ENCODE peak calls at places on chromosomes 2 and 18, in five cellular contexts. Q, Y, O, F and R are unnamed samples. For H3K4me1, the result is how much of the 10 kb centered on the place peaks cover.

GRCh38 chr2:103235283-103235682 is 473.5 kb downstream of the TMEM182 start:
- DNase-seq in O (no peak), F (no peak), Q (no peak), Y (no peak), R (no peak)

GRCh38 chr2:149441255-149441654 is 110.9 kb downstream of the LYPD6 start:
- DNase-seq in O (no peak), Q (no peak), Y (no peak), F (no peak), R (no peak)

GRCh38 chr2:150191349-150191748 is 296.1 kb downstream of the RND3 start:
- DNase-seq in F (no peak), Q (no peak), Y (no peak), O (no peak), R (no peak)

GRCh38 chr2:241473399-241473798 is 35.0 kb downstream of the STK25 start:
- DNase-seq in F (no peak), Q (no peak), Y (no peak), O (no peak), R (no peak)

GRCh38 chr18:49241852-49242251 is 218.6 kb downstream of the DYM start:
- DNase-seq in Q (no peak), Y (no peak), F (no peak), O (no peak), R (no peak)

GRCh38 chr2:53475320-53475719 is 292.3 kb upstream of the CHAC2 start:
- DNase-seq in Y (no peak), Q (no peak), O (no peak), F (no peak), R (no peak)

GRCh38 chr2:224884188-224884587 is 158.1 kb downstream of the DOCK10 start:
- DNase-seq in Y (no peak), Q (no peak), O (no peak), F (no peak), R (no peak)

GRCh38 chr18:43486462-43486861 is 209.2 kb upstream of the SYT4 start:
- DNase-seq in F (peak), Y (peak), Q (no peak), O (no peak), R (no peak)

GRCh38 chr2:201618744-201619654 is 24.3 kb downstream of the TMEM237 start:
- DNase-seq in O (peak), Q (peak), Y (peak), F (peak), R (peak)

GRCh38 chr2:128754246-128754724 is 435.6 kb upstream of the HS6ST1 start:
- DNase-seq in Q (no peak), O (peak), F (no peak), Y (no peak), R (no peak)

GRCh38 chr2:167769020-167769419 is 478.4 kb downstream of the STK39 start:
- DNase-seq in Q (no peak), Y (no peak), O (no peak), F (no peak), R (no peak)

GRCh38 chr2:241561811-241562210 is 3.3 kb downstream of the BOK start:
- DNase-seq in F (peak), Y (peak), O (no peak), Q (peak), R (peak)

GRCh38 chr18:34767601-34768027 is 57.5 kb downstream of the DTNA start:
- DNase-seq in O (no peak), Y (no peak), F (no peak), Q (no peak), R (no peak)

GRCh38 chr2:120914839-120915521 is 179.3 kb downstream of the GLI2 start:
- DNase-seq in F (peak), Q (peak), O (peak), Y (peak), R (peak)

GRCh38 chr2:170711774-170712652 is 3.1 kb upstream of the SP5 start:
- DNase-seq in F (peak), Q (no peak), O (no peak), Y (peak), R (no peak)

GRCh38 chr2:155377931-155378444 is 679.5 kb downstream of the KCNJ3 start:
- DNase-seq in O (no peak), Q (no peak), F (no peak), Y (no peak), R (no peak)

GRCh38 chr2:239813261-239814135 is 211.6 kb downstream of the NDUFA10 start:
- DNase-seq in Y (peak), F (no peak), O (no peak), Q (no peak), R (peak)

GRCh38 chr2:48065971-48066370 is 159.7 kb upstream of the FBXO11 start:
- DNase-seq in O (no peak), Y (no peak), Q (no peak), F (no peak), R (no peak)

GRCh38 chr2:101267671-101268656 is 15.3 kb downstream of the CNOT11 start:
- DNase-seq in Y (no peak), Q (no peak), F (no peak), O (no peak), R (no peak)

GRCh38 chr2:54655051-54655809 is 68.2 kb upstream of the EML6 start:
- DNase-seq in F (no peak), O (no peak), Q (no peak), Y (no peak), R (no peak)

GRCh38 chr18:3262234-3263171 is 570 bp downstream of the MYL12B start:
- DNase-seq in Q (peak), O (no peak), F (no peak), Y (no peak), R (no peak)

GRCh38 chr2:19377717-19378116 is 19.3 kb upstream of the OSR1 start:
- DNase-seq in Y (no peak), Q (no peak), F (no peak), O (no peak), R (no peak)

GRCh38 chr2:26770986-26771586 is 7.0 kb downstream of the SLC35F6 start:
- DNase-seq in Y (peak), F (peak), Q (peak), O (peak), R (no peak)

GRCh38 chr2:196242131-196242620 is 70.8 kb upstream of the STK17B start:
- DNase-seq in Q (no peak), O (peak), Y (no peak), F (no peak), R (peak)

GRCh38 chr2:20186078-20186854 is 38.7 kb downstream of the SDC1 start:
- DNase-seq in Y (no peak), O (no peak), F (peak), Q (no peak), R (no peak)

GRCh38 chr2:164606557-164606956 is 14.7 kb downstream of the GRB14 start:
- DNase-seq in F (no peak), O (no peak), Q (no peak), Y (peak), R (no peak)

GRCh38 chr2:117553448-117553847 is 261.0 kb upstream of the DDX18 start:
- DNase-seq in F (no peak), O (no peak), Q (no peak), Y (no peak), R (no peak)

GRCh38 chr2:188131281-188131680 is 160.4 kb upstream of the GULP1 start:
- DNase-seq in Q (no peak), O (no peak), F (no peak), Y (no peak), R (no peak)

GRCh38 chr2:70988151-70988550 is 6.5 kb downstream of the TEX261 start:
- DNase-seq in Q (no peak), O (peak), F (no peak), Y (peak), R (peak)

GRCh38 chr18:78006006-78006802 is 756.6 kb downstream of the GALR1 start:
- DNase-seq in O (no peak), Q (no peak), Y (no peak), F (no peak), R (no peak)

GRCh38 chr2:236167297-236168109 is 683 bp downstream of the GBX2 start:
- DNase-seq in Q (no peak), O (no peak), Y (no peak), F (no peak), R (peak)

GRCh38 chr2:239809391-239809790 is 215.8 kb downstream of the NDUFA10 start:
- DNase-seq in F (peak), Y (no peak), Q (no peak), O (no peak), R (peak)

GRCh38 chr2:158045362-158045761 is 56.3 kb upstream of the UPP2 start:
- DNase-seq in F (no peak), Y (no peak), Q (no peak), O (no peak), R (no peak)

GRCh38 chr18:65936678-65937077 is 185.9 kb downstream of the CDH7 start:
- DNase-seq in Y (no peak), Q (no peak), F (no peak), O (no peak), R (no peak)

GRCh38 chr2:233430651-233431050 is 76.4 kb downstream of the DGKD start:
- DNase-seq in Y (no peak), O (no peak), F (no peak), Q (no peak), R (no peak)

GRCh38 chr2:233433794-233434193 is 79.5 kb downstream of the DGKD start:
- DNase-seq in Y (no peak), O (no peak), Q (no peak), F (peak), R (no peak)

GRCh38 chr2:233434666-233435375 is 80.5 kb downstream of the DGKD start:
- DNase-seq in Y (no peak), O (no peak), Q (no peak), F (peak), R (peak)

GRCh38 chr2:233435436-233436190 is 81.3 kb downstream of the DGKD start:
- DNase-seq in Y (no peak), O (no peak), Q (no peak), F (peak), R (peak)

DNA sequence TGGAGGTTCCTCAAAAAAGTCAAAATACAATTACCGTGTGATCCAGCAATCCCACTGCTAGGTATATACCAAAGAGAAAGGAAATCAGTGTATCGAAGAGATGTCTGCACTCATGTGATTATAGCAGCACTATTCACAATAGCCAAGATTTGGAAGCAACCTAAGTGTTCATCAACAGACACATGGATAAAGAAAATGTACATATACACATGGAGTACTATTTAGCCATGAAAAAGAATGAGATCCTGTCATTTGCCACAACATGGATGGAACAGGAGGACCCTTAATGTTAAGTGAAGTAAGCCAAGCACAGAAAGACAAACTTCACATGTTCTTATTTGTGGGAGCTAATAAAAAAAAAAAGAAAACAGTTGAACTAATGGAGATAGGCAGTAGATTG is 78.7 kb downstream of the DGKD start:
- DNase-seq in Q (no peak), F (no peak), Y (no peak), O (no peak), R (no peak)
- H3K4me1 ChIP-seq in Q (half or more), F (under half), Y (under half), O (half or more), R (under half)

GRCh38 chr2:233174131-233174530 is 77.3 kb upstream of the ATG16L1 start:
- DNase-seq in O (no peak), Y (no peak), Q (no peak), F (no peak), R (no peak)
- H3K4me3 ChIP-seq in O (no peak), Y (no peak), Q (no peak), F (no peak), R (no peak)

DNA sequence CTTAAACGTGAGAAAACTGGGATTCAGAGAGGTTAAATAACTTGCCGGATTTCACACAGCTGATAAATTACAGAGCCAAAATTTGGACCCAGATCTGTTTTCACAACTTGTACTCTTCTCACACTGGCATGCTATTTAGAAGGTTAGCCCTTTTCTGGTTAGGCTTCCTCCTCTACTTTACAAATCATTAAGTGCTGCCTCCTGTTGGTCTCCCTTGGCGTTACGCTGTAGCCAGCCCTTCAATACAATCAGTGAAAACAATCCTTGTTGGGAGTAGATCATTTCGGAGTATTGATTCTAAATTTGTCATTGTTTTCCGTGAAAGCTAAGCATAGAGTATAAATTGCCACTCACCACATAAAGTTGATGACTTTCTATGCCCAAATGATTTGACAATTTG is 153.5 kb downstream of the ARHGAP15 start:
- DNase-seq in F (no peak), Y (no peak), O (no peak), Q (no peak), R (no peak)
- TF ChIP-seq CTCF in F (no peak), Y (no peak), O (no peak), Q (no peak), R (peak)

GRCh38 chr2:37632310-37632709 is 39.1 kb downstream of the CDC42EP3 start:
- DNase-seq in F (no peak), Q (no peak), Y (no peak), O (no peak), R (no peak)

GRCh38 chr2:37634914-37635358 is 36.5 kb downstream of the CDC42EP3 start:
- DNase-seq in Q (no peak), O (no peak), F (no peak), Y (no peak), R (no peak)

GRCh38 chr2:37635359-37636208 is 35.9 kb downstream of the CDC42EP3 start:
- DNase-seq in Y (no peak), Q (no peak), O (no peak), F (no peak), R (peak)

GRCh38 chr2:37633234-37633633 is 38.2 kb downstream of the CDC42EP3 start:
- DNase-seq in Y (no peak), F (no peak), Q (no peak), O (no peak), R (no peak)

DNA sequence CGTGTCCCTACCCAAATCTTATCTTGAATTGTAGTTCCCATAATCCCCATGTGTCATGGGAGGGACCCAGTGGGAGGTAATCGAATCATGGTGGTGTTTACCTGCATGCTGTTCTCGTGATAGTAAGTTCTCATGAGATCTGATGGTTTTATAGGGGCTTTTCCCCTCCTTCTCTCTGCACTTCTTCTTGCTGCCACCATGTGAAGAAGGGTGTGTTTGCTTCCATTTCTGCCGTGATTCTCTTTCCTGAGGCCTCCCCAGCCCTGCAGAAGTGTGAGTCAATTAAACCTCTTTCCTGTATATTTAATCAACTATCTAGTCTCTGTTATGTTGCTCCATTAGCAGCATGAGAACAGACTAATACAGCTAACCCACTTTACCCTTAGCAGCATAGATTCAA is 37.6 kb downstream of the CDC42EP3 start:
- DNase-seq in Q (no peak), Y (no peak), F (no peak), O (no peak), R (no peak)
- H3K4me1 ChIP-seq in Q (under half), Y (under half), F (under half), O (under half), R (under half)